ENCODE peak calls at places on chromosomes 16 and 17, in seven cellular contexts. L, I, Y, F, J, H and S are unnamed samples.

GRCh38 chr16:1781758-1782407 is 488 bp downstream of the SPSB3 start:
- DNase-seq in L (no peak), J (peak; percentile 18), F (peak; percentile 6), I (no peak), H (no peak), Y (peak; percentile 48), S (no peak)

GRCh38 chr17:81082177-81083073 is 47.5 kb downstream of the BAIAP2 start:
- DNase-seq in I (no peak), J (no peak), Y (no peak), F (no peak), L (no peak), H (no peak), S (no peak)

GRCh38 chr17:38748329-38749221 is at the start of gene PCGF2:
- DNase-seq in I (no peak), J (no peak), H (peak; percentile 72), F (peak; percentile 89), L (peak; percentile 51), Y (no peak), S (peak; percentile 41)

GRCh38 chr17:4591529-4591928 is 7.2 kb downstream of the SMTNL2 start:
- DNase-seq in J (no peak), L (no peak), H (no peak), I (no peak), Y (no peak), F (peak; percentile 53), S (no peak)

GRCh38 chr17:34312080-34312479 is 7.2 kb upstream of the CCL8 start:
- DNase-seq in L (no peak), H (peak; percentile 78), J (no peak), I (no peak), Y (no peak), F (peak; percentile 76), S (no peak)

GRCh38 chr16:81693467-81694303 is 85.4 kb upstream of the PLCG2 start:
- DNase-seq in H (no peak), Y (no peak), I (no peak), L (peak; percentile 56), J (no peak), F (peak; percentile 86), S (no peak)

GRCh38 chr17:75511270-75511609 is 4.1 kb downstream of the CASKIN2 start:
- DNase-seq in I (no peak), J (no peak), F (no peak), H (no peak), L (no peak), Y (no peak), S (no peak)

GRCh38 chr17:28711723-28712036 is at the start of gene PROCA1:
- DNase-seq in Y (no peak), H (no peak), J (no peak), I (no peak), L (no peak), F (no peak), S (no peak)

GRCh38 chr17:2814049-2814448 is 17.8 kb downstream of the RAP1GAP2 start:
- DNase-seq in Y (peak; percentile 21), L (no peak), J (no peak), I (no peak), F (no peak), H (no peak), S (no peak)

GRCh38 chr17:27473748-27474609 is 17.7 kb downstream of the KSR1 start:
- DNase-seq in F (no peak), L (no peak), Y (peak; percentile 85), I (no peak), J (peak; percentile 42), H (no peak), S (peak; percentile 85)

GRCh38 chr16:77679901-77680300 is 42.4 kb upstream of the NUDT7 start:
- DNase-seq in Y (no peak), I (no peak), J (no peak), H (no peak), F (no peak), L (no peak), S (peak; percentile 54)

GRCh38 chr17:71983828-71984227 is 137.0 kb upstream of the SOX9 start:
- DNase-seq in J (no peak), Y (peak; percentile 0), F (no peak), H (no peak), L (no peak), I (no peak), S (no peak)

GRCh38 chr17:59327891-59328290 is 3.6 kb upstream of the YPEL2 start:
- DNase-seq in I (no peak), H (no peak), F (no peak), J (no peak), Y (no peak), L (no peak), S (no peak)

GRCh38 chr17:2238432-2239169 is 65.0 kb downstream of the SMG6 start:
- DNase-seq in L (peak; percentile 65), H (no peak), F (no peak), I (peak; percentile 21), Y (no peak), J (no peak), S (no peak)

GRCh38 chr17:78377858-78378224 is 608 bp upstream of the PGS1 start:
- DNase-seq in F (no peak), H (no peak), Y (no peak), J (no peak), I (no peak), L (no peak), S (no peak)

GRCh38 chr16:27718767-27719445 is 169.0 kb downstream of the KATNIP start:
- DNase-seq in F (no peak), J (no peak), Y (no peak), I (peak; percentile 95), L (peak; percentile 97), H (no peak), S (no peak)

GRCh38 chr16:76488065-76488417 is 210.8 kb downstream of the CNTNAP4 start:
- DNase-seq in L (no peak), I (no peak), H (no peak), Y (no peak), F (no peak), J (no peak), S (no peak)

GRCh38 chr16:3456374-3456773 is 12.9 kb downstream of the NAA60 start:
- DNase-seq in I (no peak), H (no peak), Y (no peak), L (no peak), F (peak; percentile 8), J (no peak), S (no peak)

GRCh38 chr16:70575376-70575775 is 51.8 kb downstream of the SF3B3 start:
- DNase-seq in I (no peak), L (no peak), H (no peak), F (no peak), Y (no peak), J (no peak), S (no peak)

GRCh38 chr17:82780195-82780594 is 28.3 kb downstream of the TBCD start:
- DNase-seq in F (no peak), H (no peak), L (no peak), J (no peak), Y (no peak), I (no peak), S (no peak)

GRCh38 chr17:82247856-82248671 is 19.2 kb downstream of the SLC16A3 start:
- DNase-seq in Y (no peak), H (no peak), L (no peak), I (no peak), J (no peak), F (no peak), S (no peak)

GRCh38 chr16:70577256-70577698 is 53.7 kb downstream of the SF3B3 start:
- DNase-seq in F (peak; percentile 70), J (no peak), I (no peak), L (peak; percentile 3), Y (no peak), H (no peak), S (no peak)

GRCh38 chr17:53061446-53061845 is 761.3 kb upstream of the KIF2B start:
- DNase-seq in J (no peak), I (no peak), L (no peak), Y (no peak), F (no peak), H (no peak), S (no peak)

GRCh38 chr17:45228121-45228941 is 6.6 kb downstream of the FMNL1 start:
- DNase-seq in J (no peak), F (no peak), H (no peak), I (no peak), Y (peak; percentile 54), L (no peak), S (no peak)

GRCh38 chr16:389317-389716 is 7.5 kb upstream of the PGAP6 start:
- DNase-seq in Y (no peak), L (no peak), F (no peak), J (no peak), H (no peak), I (no peak), S (no peak)

GRCh38 chr16:2715519-2715918 is 4.5 kb downstream of the PRSS27 start:
- DNase-seq in L (no peak), J (peak; percentile 79), F (peak; percentile 46), Y (peak; percentile 84), I (no peak), H (no peak), S (peak; percentile 70)

GRCh38 chr16:3782566-3782965 is 65.2 kb upstream of the TRAP1 start:
- DNase-seq in H (no peak), L (no peak), I (no peak), Y (no peak), F (no peak), J (no peak), S (no peak)

GRCh38 chr17:38870259-38871165 is 654 bp downstream of the LASP1 start:
- DNase-seq in Y (peak; percentile 78), L (peak; percentile 67), J (peak; percentile 55), F (peak; percentile 42), H (no peak), I (peak; percentile 47), S (no peak)